ENCODE peak calls at places on chromosomes 1 and 21, in nine cellular contexts. L, V, J, O, Q, B, R, K and I are unnamed samples. For H3K4me1, the result is how much of the 10 kb centered on the place peaks cover.

GRCh38 chr1:26799479-26800133 is 11.9 kb downstream of the PIGV start:
- DNase-seq in L (no peak), V (no peak), J (peak), O (peak), Q (peak), B (no peak), R (peak), K (peak), I (no peak)

GRCh38 chr1:180507826-180508724 is 5.7 kb upstream of the ACBD6 start:
- DNase-seq in L (no peak), V (no peak), J (peak), O (peak), Q (peak), B (peak), R (no peak), K (no peak), I (no peak)

GRCh38 chr1:193417420-193417819 is 231.0 kb upstream of the B3GALT2 start:
- DNase-seq in L (no peak), V (no peak), J (no peak), O (peak), Q (no peak), B (no peak), R (no peak), K (no peak), I (no peak)

GRCh38 chr1:196960854-196961253 is 16.5 kb upstream of the CFHR5 start:
- DNase-seq in L (no peak), V (no peak), J (no peak), O (no peak), Q (no peak), B (no peak), R (no peak), K (no peak), I (no peak)

GRCh38 chr1:226660410-226661182 is 78.5 kb downstream of the ITPKB start:
- DNase-seq in L (no peak), V (no peak), J (no peak), O (no peak), Q (no peak), B (no peak), R (no peak), K (peak), I (no peak)

GRCh38 chr21:35256468-35256988 is 207.4 kb upstream of the RUNX1 start:
- DNase-seq in L (peak), V (peak), J (peak), O (peak), Q (peak), B (peak), R (peak), K (peak), I (no peak)

GRCh38 chr1:99004270-99005141 is at the start of gene PLPPR5:
- DNase-seq in L (no peak), V (peak), J (no peak), O (peak), Q (no peak), B (no peak), R (no peak), K (peak), I (peak)

GRCh38 chr1:229268505-229268904 is 2.4 kb upstream of the RAB4A start:
- DNase-seq in L (no peak), V (no peak), J (no peak), O (peak), Q (peak), B (no peak), R (no peak), K (no peak), I (no peak)

GRCh38 chr1:145996433-145997155 is at the start of gene TXNIP:
- DNase-seq in L (peak), V (peak), J (peak), O (peak), Q (peak), B (peak), R (peak), K (peak), I (peak)

GRCh38 chr1:171434717-171435346 is 50.5 kb upstream of the PRRC2C start:
- DNase-seq in L (peak), V (no peak), J (no peak), O (peak), Q (no peak), B (peak), R (peak), K (no peak), I (no peak)

GRCh38 chr1:150543500-150544143 is 5.6 kb upstream of the ADAMTSL4 start:
- DNase-seq in L (no peak), V (no peak), J (no peak), O (peak), Q (no peak), B (no peak), R (no peak), K (peak), I (no peak)

GRCh38 chr1:186838380-186839076 is 9.8 kb downstream of the PLA2G4A start:
- DNase-seq in L (no peak), V (no peak), J (no peak), O (no peak), Q (no peak), B (peak), R (no peak), K (no peak), I (no peak)

GRCh38 chr1:103529746-103530145 is 4.2 kb downstream of the RNPC3 start:
- DNase-seq in L (no peak), V (peak), J (peak), O (peak), Q (no peak), B (no peak), R (no peak), K (peak), I (peak)

GRCh38 chr1:84370831-84371394 is 27.4 kb upstream of the DNASE2B start:
- DNase-seq in L (peak), V (no peak), J (no peak), O (peak), Q (no peak), B (no peak), R (no peak), K (no peak), I (no peak)

GRCh38 chr1:61080408-61081134 is 1.8 kb upstream of the NFIA start:
- DNase-seq in L (no peak), V (no peak), J (no peak), O (no peak), Q (no peak), B (no peak), R (no peak), K (no peak), I (no peak)

GRCh38 chr1:37292789-37293188 is 181.6 kb upstream of the ZC3H12A start:
- DNase-seq in L (no peak), V (peak), J (no peak), O (no peak), Q (no peak), B (no peak), R (no peak), K (no peak), I (no peak)

GRCh38 chr1:92430030-92430429 is 56.7 kb downstream of the GFI1 start:
- DNase-seq in L (no peak), V (no peak), J (no peak), O (no peak), Q (no peak), B (no peak), R (no peak), K (no peak), I (no peak)

GRCh38 chr1:192491804-192492554 is 83.6 kb upstream of the RGS1 start:
- DNase-seq in L (no peak), V (peak), J (no peak), O (peak), Q (no peak), B (no peak), R (no peak), K (no peak), I (no peak)

GRCh38 chr1:44417351-44418021 is 12.4 kb downstream of the RNF220 start:
- DNase-seq in L (no peak), V (peak), J (no peak), O (peak), Q (no peak), B (no peak), R (no peak), K (peak), I (peak)

GRCh38 chr1:76724816-76725215 is 142.5 kb upstream of the ST6GALNAC5 start:
- DNase-seq in L (no peak), V (no peak), J (no peak), O (no peak), Q (no peak), B (no peak), R (no peak), K (no peak), I (no peak)

GRCh38 chr1:226656601-226657277 is 82.3 kb downstream of the ITPKB start:
- DNase-seq in L (no peak), V (no peak), J (no peak), O (peak), Q (no peak), B (peak), R (no peak), K (peak), I (peak)

GRCh38 chr21:15028186-15028585 is 36.6 kb downstream of the NRIP1 start:
- DNase-seq in L (no peak), V (no peak), J (no peak), O (no peak), Q (no peak), B (no peak), R (no peak), K (no peak), I (no peak)

GRCh38 chr1:55067022-55067781 is 27.9 kb downstream of the PCSK9 start:
- DNase-seq in L (no peak), V (no peak), J (no peak), O (no peak), Q (no peak), B (no peak), R (no peak), K (peak), I (no peak)

GRCh38 chr1:214187152-214187900 is 93.6 kb upstream of the SMYD2 start:
- DNase-seq in L (no peak), V (peak), J (no peak), O (peak), Q (no peak), B (no peak), R (no peak), K (peak), I (peak)

GRCh38 chr1:233549917-233550316 is 64.0 kb upstream of the KCNK1 start:
- DNase-seq in L (no peak), V (no peak), J (no peak), O (no peak), Q (no peak), B (no peak), R (no peak), K (no peak), I (no peak)

GRCh38 chr1:156847591-156848460 is 11.1 kb downstream of the INSRR start:
- DNase-seq in L (no peak), V (no peak), J (no peak), O (no peak), Q (no peak), B (no peak), R (no peak), K (peak), I (no peak)

GRCh38 chr1:157025321-157025720 is 20.2 kb downstream of the ARHGEF11 start:
- DNase-seq in L (no peak), V (no peak), J (no peak), O (no peak), Q (no peak), B (no peak), R (no peak), K (no peak), I (no peak)

GRCh38 chr21:33063365-33063883 is 6.5 kb upstream of the OLIG1 start:
- DNase-seq in L (no peak), V (no peak), J (no peak), O (no peak), Q (no peak), B (no peak), R (no peak), K (no peak), I (no peak)

GRCh38 chr1:206582537-206583460 is 29.5 kb downstream of the EIF2D start:
- DNase-seq in L (no peak), V (no peak), J (no peak), O (no peak), Q (no peak), B (no peak), R (no peak), K (no peak), I (no peak)

GRCh38 chr1:207026177-207026576 is 6.4 kb downstream of the C1orf116 start:
- DNase-seq in L (no peak), V (no peak), J (no peak), O (peak), Q (no peak), B (peak), R (no peak), K (no peak), I (no peak)

GRCh38 chr21:34724131-34724856 is 55.5 kb downstream of the CLIC6 start:
- DNase-seq in L (no peak), V (no peak), J (no peak), O (peak), Q (no peak), B (no peak), R (no peak), K (no peak), I (no peak)

GRCh38 chr1:13832536-13832935 is 132.5 kb downstream of the PRDM2 start:
- DNase-seq in L (no peak), V (no peak), J (no peak), O (no peak), Q (no peak), B (peak), R (no peak), K (no peak), I (no peak)

GRCh38 chr1:200336111-200336845 is 73.6 kb downstream of the ZNF281 start:
- DNase-seq in L (no peak), V (no peak), J (no peak), O (peak), Q (peak), B (no peak), R (no peak), K (no peak), I (no peak)

GRCh38 chr1:151993734-151994496 is at the start of gene S100A10:
- DNase-seq in L (peak), V (peak), J (no peak), O (peak), Q (peak), B (peak), R (peak), K (peak), I (peak)

GRCh38 chr1:62076286-62076685 is 118.4 kb upstream of the L1TD1 start:
- DNase-seq in L (no peak), V (no peak), J (peak), O (peak), Q (peak), B (peak), R (no peak), K (no peak), I (peak)

GRCh38 chr1:109383850-109384249 is 13.9 kb downstream of the SORT1 start:
- DNase-seq in L (no peak), V (no peak), J (peak), O (peak), Q (no peak), B (no peak), R (no peak), K (no peak), I (peak)
- H3K4me3 ChIP-seq in L (no peak), V (no peak), J (no peak), O (no peak), Q (no peak), B (no peak), R (no peak), K (no peak), I (peak)

DNA sequence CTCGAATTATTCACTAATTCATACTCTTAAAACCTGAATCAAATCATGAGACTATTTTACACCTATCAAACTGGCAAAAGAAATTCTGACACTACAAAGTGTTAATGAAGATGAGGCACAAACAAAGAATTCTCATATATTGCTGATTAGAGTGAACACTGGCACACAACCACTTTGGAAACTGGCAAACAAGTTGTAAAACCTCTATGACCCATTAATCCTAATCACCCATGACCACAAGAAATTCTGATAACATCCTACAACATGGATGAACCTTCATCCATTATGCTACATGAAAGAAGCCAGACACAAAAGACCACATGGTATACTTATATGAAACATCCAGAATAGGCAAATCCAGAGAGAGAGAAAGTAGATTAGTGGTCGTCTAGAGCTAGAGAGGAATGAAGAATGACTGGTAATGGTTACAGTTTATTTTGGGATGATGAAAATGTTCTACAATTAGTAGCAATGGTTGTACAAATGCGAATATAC is 8.5 kb downstream of the GPBP1L1 start:
- DNase-seq in L (no peak), V (no peak), J (no peak), O (no peak), Q (no peak), B (peak), R (no peak), K (no peak), I (no peak)
- H3K4me1 ChIP-seq in L (under half), V (under half), J (under half), O (under half), Q (under half), B (under half), R (under half), K (half or more), I (under half)

DNA sequence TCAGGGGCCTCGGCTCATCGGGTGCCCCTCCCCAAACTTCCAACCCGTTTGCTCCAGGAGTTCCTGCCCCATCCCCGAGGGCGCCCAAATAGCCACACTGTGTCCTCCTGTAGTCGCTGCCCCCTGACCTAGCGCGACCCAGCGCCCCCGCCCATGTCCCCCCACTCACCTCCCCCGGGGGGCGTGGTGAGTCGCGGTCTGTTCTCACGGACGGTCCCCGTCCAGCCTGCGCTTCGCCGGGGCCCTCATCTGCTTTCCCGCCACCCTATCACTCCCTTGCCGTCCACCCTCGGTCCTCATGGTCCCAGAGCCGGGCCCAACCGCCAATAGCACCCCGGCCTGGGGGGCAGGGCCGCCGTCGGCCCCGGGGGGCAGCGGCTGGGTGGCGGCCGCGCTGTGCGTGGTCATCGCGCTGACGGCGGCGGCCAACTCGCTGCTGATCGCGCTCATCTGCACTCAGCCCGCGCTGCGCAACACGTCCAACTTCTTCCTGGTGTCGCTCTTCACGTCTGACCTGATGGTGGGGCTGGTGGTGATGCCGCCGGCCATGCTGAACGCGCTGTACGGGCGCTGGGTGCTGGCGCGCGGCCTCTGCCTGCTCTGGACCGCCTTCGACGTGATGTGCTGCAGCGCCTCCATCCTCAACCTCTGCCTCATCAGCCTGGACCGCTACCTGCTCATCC is 922 bp downstream of the HTR6 start:
- DNase-seq in L (no peak), V (peak), J (no peak), O (peak), Q (no peak), B (no peak), R (no peak), K (no peak), I (no peak)
- H3K4me3 ChIP-seq in L (no peak), V (peak), J (no peak), O (no peak), Q (no peak), B (no peak), R (no peak), K (no peak), I (no peak)

GRCh38 chr1:3669421-3669821 is 17.1 kb downstream of the TP73 start:
- DNase-seq in L (peak), V (no peak), J (no peak), O (peak), Q (peak), B (no peak), R (peak), K (peak), I (no peak)
- H3K4me1 ChIP-seq in L (under half), V (under half), J (half or more), O (under half), Q (under half), B (under half), R (under half), K (under half), I (under half)

GRCh38 chr1:3070304-3070653 is 1.3 kb downstream of the PRDM16 start:
- DNase-seq in L (no peak), V (peak), J (no peak), O (no peak), Q (no peak), B (no peak), R (no peak), K (no peak), I (no peak)
- H3K4me3 ChIP-seq in L (peak), V (peak), J (no peak), O (peak), Q (no peak), B (peak), R (peak), K (peak), I (no peak)

GRCh38 chr21:41635874-41636273 is 127.9 kb upstream of the TMPRSS2 start:
- DNase-seq in L (no peak), V (no peak), J (no peak), O (no peak), Q (no peak), B (no peak), R (no peak), K (no peak), I (no peak)
- H3K4me1 ChIP-seq in L (under half), V (under half), J (under half), O (under half), Q (half or more), B (under half), R (under half), K (under half), I (under half)

DNA sequence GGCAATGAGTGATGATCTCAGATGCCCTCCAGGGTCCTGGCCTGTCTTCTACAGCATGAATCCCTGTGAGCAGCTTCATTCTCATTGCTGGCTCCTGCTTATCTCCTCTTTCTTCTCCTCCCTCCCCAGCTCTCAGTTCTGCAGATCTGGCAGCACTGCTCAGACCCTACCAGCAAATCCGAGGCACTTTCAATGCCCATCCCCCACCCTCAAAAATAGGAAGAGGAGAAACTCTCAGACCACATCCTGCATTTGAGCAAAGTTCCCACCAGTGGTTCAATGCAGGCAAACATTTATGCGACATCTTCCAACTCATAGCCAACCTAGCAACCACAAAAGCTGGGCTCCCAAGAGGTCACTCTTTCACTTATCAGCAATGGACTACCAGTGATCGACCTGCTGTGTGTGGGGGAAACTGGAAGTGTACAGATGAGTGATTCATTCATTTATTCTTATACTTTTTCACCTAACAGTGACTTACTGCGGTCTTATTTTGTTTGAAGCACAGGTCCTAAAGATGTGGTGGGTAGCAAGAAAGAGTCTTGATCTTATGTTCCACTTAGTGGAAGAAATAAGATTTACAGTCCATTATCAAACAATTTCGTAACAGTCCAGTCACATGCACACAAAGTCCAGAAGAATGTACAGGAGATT is 5.8 kb upstream of the CHI3L2 start:
- DNase-seq in L (no peak), V (no peak), J (no peak), O (no peak), Q (no peak), B (peak), R (no peak), K (no peak), I (peak)
- H3K4me3 ChIP-seq in L (no peak), V (no peak), J (no peak), O (no peak), Q (no peak), B (no peak), R (no peak), K (no peak), I (no peak)

DNA sequence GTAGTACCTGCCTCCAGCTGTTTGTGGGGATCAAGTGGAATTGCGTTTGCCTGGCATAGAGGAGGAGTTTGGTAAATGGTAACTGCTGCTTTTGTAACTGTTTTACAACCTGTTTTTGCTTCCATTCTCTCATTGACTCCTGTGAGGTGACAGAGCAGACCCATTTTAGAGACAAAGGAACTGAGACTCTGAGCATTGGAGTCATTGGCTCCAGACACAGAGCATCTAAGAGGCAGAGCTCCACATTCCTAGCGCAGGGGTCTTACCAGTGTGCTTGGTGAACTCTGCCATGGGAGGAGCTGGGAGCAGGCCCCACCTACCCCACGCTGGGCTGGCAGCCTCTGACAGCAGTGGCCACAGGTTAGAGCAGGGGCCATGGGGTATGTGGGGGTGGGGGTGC is 2.4 kb downstream of the LDLRAP1 start:
- DNase-seq in L (no peak), V (no peak), J (no peak), O (no peak), Q (no peak), B (no peak), R (no peak), K (no peak), I (no peak)
- H3K4me1 ChIP-seq in L (under half), V (under half), J (half or more), O (under half), Q (under half), B (under half), R (under half), K (half or more), I (under half)

GRCh38 chr1:160768295-160768657 is 27.7 kb upstream of the LY9 start:
- DNase-seq in L (peak), V (peak), J (peak), O (peak), Q (no peak), B (peak), R (no peak), K (peak), I (no peak)
- H3K4me3 ChIP-seq in L (no peak), V (no peak), J (no peak), O (no peak), Q (no peak), B (no peak), R (no peak), K (no peak), I (peak)